ENCODE peak calls at places on chromosomes 6 and 20, in six cellular contexts. B is DMS153; Y is ovary; S is K562; R is NCI-H446 treated with DMSO at 0.1 percent for 48 hours; M is activated CD4-positive, alpha-beta T cell treated with anti-CD3 and anti-CD28 coated beads, Interleukin-2, amount 50 U/mL, for 1 hour. A is an unnamed sample.

GRCh38 chr6:85404497-85405174 is 45.2 kb upstream of the NT5E start:
- DNase-seq in M (no peak), Y (peak), R (no peak), S (no peak), B (no peak), A (no peak)

GRCh38 chr6:35064508-35065440 is 76.4 kb downstream of the TCP11 start:
- DNase-seq in B (no peak), S (no peak), M (no peak), R (no peak), Y (no peak), A (no peak)

GRCh38 chr20:62244644-62245108 is 6.4 kb downstream of the OSBPL2 start:
- DNase-seq in R (no peak), Y (no peak), M (no peak), S (no peak), B (no peak), A (no peak)

GRCh38 chr6:84103029-84103428 is 69.5 kb downstream of the MRAP2 start:
- DNase-seq in S (no peak), Y (no peak), R (no peak), B (no peak), M (no peak), A (no peak)

GRCh38 chr6:46234156-46234556 is 63.4 kb upstream of the ENPP5 start:
- DNase-seq in S (no peak), Y (no peak), R (no peak), B (no peak), M (no peak), A (no peak)

GRCh38 chr20:50478162-50479036 is 31.8 kb upstream of the PTPN1 start:
- DNase-seq in R (peak), B (peak), M (peak), Y (no peak), S (peak), A (no peak)

GRCh38 chr6:107956586-107957164 is 1.3 kb downstream of the SEC63 start:
- DNase-seq in Y (no peak), M (no peak), S (peak), R (no peak), B (no peak), A (no peak)

GRCh38 chr6:25181923-25182322 is 97.3 kb upstream of the CARMIL1 start:
- DNase-seq in M (no peak), S (no peak), B (no peak), R (no peak), Y (no peak), A (no peak)

GRCh38 chr6:43627008-43627825 is 1.8 kb downstream of the GTPBP2 start:
- DNase-seq in B (peak), M (no peak), Y (peak), S (peak), R (peak), A (no peak)